ENCODE peak calls at places on chromosomes 16 and 17, in four cellular contexts. One of them, this sample, is unnamed.
A peak's percentile ranks its signal among the peaks of the same experiment; 100 is the strongest.

GRCh38 chr17:60555786-60556185 is 29.7 kb upstream of the APPBP2 start:
- DNase-seq in body of pancreas: no peak
- DNase-seq in transverse colon: no peak
- DNase-seq in right lobe of liver: no peak
- DNase-seq in this sample: no peak

GRCh38 chr17:79691931-79692330 is 38.8 kb upstream of the ENPP7 start:
- DNase-seq in body of pancreas: no peak
- DNase-seq in transverse colon: no peak
- DNase-seq in right lobe of liver: no peak
- DNase-seq in this sample: no peak

GRCh38 chr16:2473999-2474876 is 689 bp upstream of the TBC1D24 start:
- DNase-seq in body of pancreas: peak; percentile 61
- DNase-seq in transverse colon: peak; percentile 62
- DNase-seq in right lobe of liver: peak; percentile 66
- DNase-seq in this sample: no peak

GRCh38 chr17:64077409-64077808 is 52.5 kb downstream of the ERN1 start:
- DNase-seq in body of pancreas: peak; percentile 65
- DNase-seq in transverse colon: no peak
- DNase-seq in right lobe of liver: no peak
- DNase-seq in this sample: peak; percentile 24

GRCh38 chr17:828761-829160 is 46.6 kb downstream of the MRM3 start:
- DNase-seq in body of pancreas: no peak
- DNase-seq in transverse colon: no peak
- DNase-seq in right lobe of liver: no peak
- DNase-seq in this sample: no peak

GRCh38 chr17:63222655-63223054 is 223.5 kb downstream of the CYB561 start:
- DNase-seq in body of pancreas: no peak
- DNase-seq in transverse colon: no peak
- DNase-seq in right lobe of liver: no peak
- DNase-seq in this sample: no peak

GRCh38 chr16:19119564-19119963 is 5.8 kb downstream of the ITPRIPL2 start:
- DNase-seq in body of pancreas: no peak
- DNase-seq in transverse colon: no peak
- DNase-seq in right lobe of liver: no peak
- DNase-seq in this sample: peak; percentile 32

GRCh38 chr17:2545393-2545792 is 33.7 kb upstream of the METTL16 start:
- DNase-seq in body of pancreas: peak; percentile 16
- DNase-seq in transverse colon: peak; percentile 35
- DNase-seq in right lobe of liver: peak; percentile 78
- DNase-seq in this sample: peak; percentile 65

GRCh38 chr17:55159251-55159650 is 105.5 kb upstream of the HLF start:
- DNase-seq in body of pancreas: no peak
- DNase-seq in transverse colon: no peak
- DNase-seq in right lobe of liver: no peak
- DNase-seq in this sample: no peak

GRCh38 chr16:71929048-71929447 is 33.7 kb downstream of the IST1 start:
- DNase-seq in body of pancreas: no peak
- DNase-seq in transverse colon: peak; percentile 26
- DNase-seq in right lobe of liver: no peak
- DNase-seq in this sample: peak; percentile 70

GRCh38 chr16:79217375-79218011 is 383.0 kb downstream of the MAF start:
- DNase-seq in body of pancreas: no peak
- DNase-seq in transverse colon: no peak
- DNase-seq in right lobe of liver: no peak
- DNase-seq in this sample: peak; percentile 31

GRCh38 chr16:51818342-51818944 is 667.4 kb upstream of the SALL1 start:
- DNase-seq in body of pancreas: peak; percentile 61
- DNase-seq in transverse colon: peak; percentile 15
- DNase-seq in right lobe of liver: peak; percentile 60
- DNase-seq in this sample: peak; percentile 71

GRCh38 chr17:75078097-75079022 is 9.4 kb upstream of the SLC16A5 start:
- DNase-seq in body of pancreas: peak; percentile 54
- DNase-seq in transverse colon: peak; percentile 49
- DNase-seq in right lobe of liver: no peak
- DNase-seq in this sample: no peak

GRCh38 chr17:72517413-72518237 is 396.8 kb downstream of the SOX9 start:
- DNase-seq in body of pancreas: peak; percentile 25
- DNase-seq in transverse colon: no peak
- DNase-seq in right lobe of liver: no peak
- DNase-seq in this sample: no peak

GRCh38 chr16:28012031-28012445 is 51.5 kb downstream of the GSG1L start:
- DNase-seq in body of pancreas: no peak
- DNase-seq in transverse colon: no peak
- DNase-seq in right lobe of liver: no peak
- DNase-seq in this sample: peak; percentile 26

GRCh38 chr16:23679274-23679985 is 741 bp downstream of the PLK1 start:
- DNase-seq in body of pancreas: no peak
- DNase-seq in transverse colon: peak; percentile 56
- DNase-seq in right lobe of liver: peak; percentile 44
- DNase-seq in this sample: no peak

GRCh38 chr16:48197294-48197693 is 41.5 kb upstream of the ABCC12 start:
- DNase-seq in body of pancreas: no peak
- DNase-seq in transverse colon: no peak
- DNase-seq in right lobe of liver: no peak
- DNase-seq in this sample: no peak

GRCh38 chr16:67013823-67014640 is 14.9 kb upstream of the CBFB start:
- DNase-seq in body of pancreas: peak; percentile 73
- DNase-seq in transverse colon: peak; percentile 68
- DNase-seq in right lobe of liver: peak; percentile 67
- DNase-seq in this sample: peak; percentile 67

GRCh38 chr17:66436643-66437042 is 134.2 kb downstream of the PRKCA start:
- DNase-seq in body of pancreas: no peak
- DNase-seq in transverse colon: no peak
- DNase-seq in right lobe of liver: no peak
- DNase-seq in this sample: no peak

GRCh38 chr17:61700252-61700651 is 109.2 kb upstream of the NACA2 start:
- DNase-seq in body of pancreas: no peak
- DNase-seq in transverse colon: no peak
- DNase-seq in right lobe of liver: no peak
- DNase-seq in this sample: no peak

GRCh38 chr17:9225305-9226101 is 204.2 kb downstream of the NTN1 start:
- DNase-seq in body of pancreas: no peak
- DNase-seq in transverse colon: no peak
- DNase-seq in right lobe of liver: no peak
- DNase-seq in this sample: no peak

GRCh38 chr17:14396542-14396941 is 95.7 kb downstream of the HS3ST3B1 start:
- DNase-seq in body of pancreas: no peak
- DNase-seq in transverse colon: no peak
- DNase-seq in right lobe of liver: no peak
- DNase-seq in this sample: no peak

GRCh38 chr17:73759324-73760185 is 115.3 kb upstream of the SDK2 start:
- DNase-seq in body of pancreas: no peak
- DNase-seq in transverse colon: no peak
- DNase-seq in right lobe of liver: no peak
- DNase-seq in this sample: no peak

GRCh38 chr16:31063843-31064611 is 10.0 kb downstream of the ZNF668 start:
- DNase-seq in body of pancreas: no peak
- DNase-seq in transverse colon: no peak
- DNase-seq in right lobe of liver: no peak
- DNase-seq in this sample: no peak

GRCh38 chr17:34988644-34989043 is 8.3 kb downstream of the LIG3 start:
- DNase-seq in body of pancreas: no peak
- DNase-seq in transverse colon: no peak
- DNase-seq in right lobe of liver: no peak
- DNase-seq in this sample: no peak

GRCh38 chr17:66684256-66684655 is 150.7 kb upstream of the CACNG5 start:
- DNase-seq in body of pancreas: no peak
- DNase-seq in transverse colon: no peak
- DNase-seq in right lobe of liver: no peak
- DNase-seq in this sample: no peak

GRCh38 chr17:38317081-38317480 is 20.1 kb downstream of the MRPL45 start:
- DNase-seq in body of pancreas: no peak
- DNase-seq in transverse colon: no peak
- DNase-seq in right lobe of liver: no peak
- DNase-seq in this sample: no peak

DNA sequence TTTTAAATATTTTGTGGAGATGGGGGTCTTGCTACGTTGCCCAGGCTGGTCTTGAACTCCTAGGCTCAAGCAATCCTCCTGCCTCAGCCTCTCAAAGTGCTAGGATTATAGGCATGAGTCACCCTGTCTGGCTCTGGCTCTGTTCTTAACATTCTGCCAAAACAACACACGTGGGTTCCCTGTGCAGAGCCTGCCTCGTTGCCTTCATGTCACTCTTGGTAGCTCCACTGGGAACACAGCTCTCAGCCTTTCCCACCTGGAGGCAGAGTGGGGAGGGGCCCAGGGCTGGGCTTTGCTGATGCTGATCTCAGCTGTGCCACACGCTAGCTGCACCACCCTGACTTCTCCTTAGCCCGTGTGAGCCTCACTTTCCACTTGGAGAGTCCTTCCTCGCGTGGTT is 19.3 kb downstream of the CRISPLD2 start:
- DNase-seq in body of pancreas: peak; percentile 20
- DNase-seq in transverse colon: no peak
- DNase-seq in right lobe of liver: no peak
- DNase-seq in this sample: no peak
- TF ChIP-seq POLR2A in body of pancreas: no peak
- TF ChIP-seq POLR2A in transverse colon: no peak
- TF ChIP-seq POLR2A in right lobe of liver: no peak
- TF ChIP-seq POLR2A in this sample: no peak

GRCh38 chr17:81865733-81866439 is 5.3 kb downstream of the ARHGDIA start:
- DNase-seq in body of pancreas: peak; percentile 98
- DNase-seq in transverse colon: peak; percentile 96
- DNase-seq in right lobe of liver: peak; percentile 98
- DNase-seq in this sample: no peak

GRCh38 chr17:81866440-81867122 is 4.6 kb downstream of the ARHGDIA start:
- DNase-seq in body of pancreas: no peak
- DNase-seq in transverse colon: no peak
- DNase-seq in right lobe of liver: no peak
- DNase-seq in this sample: no peak

GRCh38 chr17:81868674-81869220 is 2.4 kb downstream of the ARHGDIA start:
- DNase-seq in body of pancreas: peak; percentile 51
- DNase-seq in transverse colon: peak; percentile 43
- DNase-seq in right lobe of liver: peak; percentile 76
- DNase-seq in this sample: peak; percentile 75

GRCh38 chr17:81867952-81868673 is 3.0 kb downstream of the ARHGDIA start:
- DNase-seq in body of pancreas: no peak
- DNase-seq in transverse colon: peak; percentile 33
- DNase-seq in right lobe of liver: peak; percentile 73
- DNase-seq in this sample: no peak

DNA sequence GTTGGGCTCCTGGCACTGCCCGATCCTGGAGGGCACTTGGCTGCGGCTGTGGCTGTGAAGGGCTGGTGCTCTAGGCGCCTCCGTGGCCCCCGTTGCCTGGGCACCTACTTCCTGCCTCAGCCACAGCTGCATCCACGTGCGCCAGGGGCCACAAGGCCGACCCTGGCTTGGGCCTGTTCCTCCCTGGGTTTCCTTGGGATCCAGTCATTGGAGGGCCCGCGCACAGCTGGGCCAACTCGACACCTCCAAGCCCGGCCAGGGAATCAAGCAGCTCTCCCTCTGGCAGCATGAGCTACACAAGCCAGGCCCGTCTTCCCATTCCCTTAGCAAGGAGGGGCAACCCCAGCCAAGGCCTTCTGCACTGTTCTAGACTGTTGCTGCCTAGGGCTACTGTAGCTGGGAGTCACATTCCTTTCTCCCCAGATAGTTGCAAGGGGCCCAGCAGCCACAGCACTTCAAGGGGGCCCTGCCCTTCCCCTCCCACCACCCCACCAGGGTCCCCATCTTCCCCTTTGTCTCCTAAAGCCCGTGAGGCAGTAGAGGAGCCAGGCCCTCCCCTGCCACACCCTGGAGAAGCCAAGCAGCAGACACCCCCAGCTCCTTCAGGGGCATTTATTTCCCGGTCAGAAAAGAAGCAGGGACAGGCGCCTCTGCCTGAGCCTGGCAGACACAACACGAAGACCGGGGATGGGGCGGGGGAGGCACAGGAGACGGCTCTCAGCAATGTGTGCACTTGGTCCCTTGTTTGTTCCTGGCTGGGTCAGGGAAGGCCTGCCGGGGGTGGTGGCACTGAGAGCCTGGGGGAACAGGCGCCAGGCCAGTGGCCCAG is 3.8 kb downstream of the ARHGDIA start:
- DNase-seq in body of pancreas: peak; percentile 63
- DNase-seq in transverse colon: peak; percentile 63
- DNase-seq in right lobe of liver: peak; percentile 79
- DNase-seq in this sample: no peak
- TF ChIP-seq POLR2A in body of pancreas: peak; percentile 46
- TF ChIP-seq POLR2A in transverse colon: peak; percentile 30
- TF ChIP-seq POLR2A in right lobe of liver: no peak
- TF ChIP-seq POLR2A in this sample: peak; percentile 27

DNA sequence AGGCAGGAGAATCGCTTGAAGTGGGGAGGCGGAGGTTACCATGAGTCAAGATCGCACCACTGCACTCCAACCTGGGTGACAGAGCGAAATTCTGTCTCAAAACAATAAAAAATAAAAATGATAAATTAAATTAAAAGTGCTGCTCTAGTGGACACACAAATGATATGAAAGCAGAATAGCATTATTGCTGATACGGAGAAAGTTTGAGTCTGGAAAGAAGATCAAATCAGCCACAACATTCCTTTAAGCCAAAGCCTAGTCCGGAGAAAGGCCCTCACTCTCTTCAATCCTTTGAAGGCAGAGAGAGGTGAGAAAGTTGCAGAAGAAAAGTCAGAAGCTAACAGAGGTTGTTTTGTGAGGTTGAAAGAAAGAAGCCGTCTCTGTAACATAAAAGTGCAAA is 15.1 kb upstream of the CSF3 start:
- DNase-seq in body of pancreas: no peak
- DNase-seq in transverse colon: no peak
- DNase-seq in right lobe of liver: no peak
- DNase-seq in this sample: no peak
- TF ChIP-seq POLR2A in body of pancreas: no peak
- TF ChIP-seq POLR2A in transverse colon: no peak
- TF ChIP-seq POLR2A in right lobe of liver: no peak
- TF ChIP-seq POLR2A in this sample: no peak

GRCh38 chr17:59105852-59106462 is 723 bp downstream of the TRIM37 start:
- DNase-seq in body of pancreas: peak; percentile 54
- DNase-seq in transverse colon: peak; percentile 73
- DNase-seq in right lobe of liver: peak; percentile 76
- DNase-seq in this sample: peak; percentile 73

GRCh38 chr17:59106463-59107305 is at the start of gene TRIM37:
- DNase-seq in body of pancreas: peak; percentile 99
- DNase-seq in transverse colon: peak; percentile 99
- DNase-seq in right lobe of liver: peak; percentile 98
- DNase-seq in this sample: peak; percentile 98

GRCh38 chr17:59097876-59098275 is 8.8 kb downstream of the TRIM37 start:
- DNase-seq in body of pancreas: no peak
- DNase-seq in transverse colon: no peak
- DNase-seq in right lobe of liver: no peak
- DNase-seq in this sample: no peak

DNA sequence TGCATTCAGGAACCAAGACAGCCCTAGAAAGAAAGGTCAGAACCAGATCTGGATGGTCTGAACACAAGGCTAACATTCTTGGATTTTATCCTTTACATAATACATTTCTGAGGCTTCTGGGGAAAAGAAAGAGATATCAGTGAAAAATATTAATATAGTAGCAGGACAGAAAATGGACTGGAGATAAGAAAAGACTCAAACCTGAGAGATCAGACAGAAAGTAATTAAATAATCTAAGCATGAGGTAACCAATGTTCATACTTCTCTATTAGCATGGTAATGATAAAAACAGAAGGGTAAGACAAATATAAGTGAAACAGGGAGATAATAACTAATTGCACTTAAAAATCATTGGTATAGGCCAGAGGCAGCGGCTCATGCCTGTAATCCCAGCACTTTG is 5.5 kb downstream of the TRIM37 start:
- DNase-seq in body of pancreas: no peak
- DNase-seq in transverse colon: no peak
- DNase-seq in right lobe of liver: no peak
- DNase-seq in this sample: no peak
- TF ChIP-seq POLR2A in body of pancreas: no peak
- TF ChIP-seq POLR2A in transverse colon: no peak
- TF ChIP-seq POLR2A in right lobe of liver: no peak
- TF ChIP-seq POLR2A in this sample: no peak

This sample was measured in adrenal gland.